ENCODE peak calls at places on chromosome 22, in five cellular contexts. One of them, this sample, is unnamed.

GRCh38 chr22:19848298-19849224 is 6.1 kb downstream of the GNB1L start:
- DNase-seq in BE2C: no peak
- DNase-seq in fibroblast of lung: no peak
- DNase-seq in colonic mucosa: peak; percentile 24
- DNase-seq in lung: peak; percentile 65
- DNase-seq in this sample: no peak

GRCh38 chr22:35074583-35074982 is 8.6 kb downstream of the ISX start:
- DNase-seq in lung: no peak
- DNase-seq in fibroblast of lung: no peak
- DNase-seq in colonic mucosa: no peak
- DNase-seq in BE2C: no peak
- DNase-seq in this sample: no peak

GRCh38 chr22:35842954-35843353 is 125.3 kb downstream of the APOL5 start:
- DNase-seq in lung: peak; percentile 34
- DNase-seq in fibroblast of lung: peak; percentile 54
- DNase-seq in colonic mucosa: peak; percentile 42
- DNase-seq in BE2C: peak; percentile 68
- DNase-seq in this sample: no peak

GRCh38 chr22:20656516-20656901 is 117.4 kb upstream of the SERPIND1 start:
- DNase-seq in BE2C: no peak
- DNase-seq in lung: no peak
- DNase-seq in colonic mucosa: no peak
- DNase-seq in fibroblast of lung: no peak
- DNase-seq in this sample: no peak

GRCh38 chr22:37148031-37148651 is 1.6 kb downstream of the IL2RB start:
- DNase-seq in BE2C: no peak
- DNase-seq in lung: no peak
- DNase-seq in colonic mucosa: no peak
- DNase-seq in fibroblast of lung: no peak
- DNase-seq in this sample: no peak

GRCh38 chr22:17191163-17191562 is 28.1 kb downstream of the ADA2 start:
- DNase-seq in fibroblast of lung: peak; percentile 53
- DNase-seq in lung: no peak
- DNase-seq in colonic mucosa: no peak
- DNase-seq in BE2C: no peak
- DNase-seq in this sample: no peak

GRCh38 chr22:23357028-23357427 is 176.7 kb downstream of the BCR start:
- DNase-seq in fibroblast of lung: no peak
- DNase-seq in BE2C: no peak
- DNase-seq in colonic mucosa: no peak
- DNase-seq in lung: no peak
- DNase-seq in this sample: no peak

GRCh38 chr22:39115976-39116621 is 19.1 kb downstream of the APOBEC3H start:
- DNase-seq in fibroblast of lung: no peak
- DNase-seq in BE2C: no peak
- DNase-seq in colonic mucosa: no peak
- DNase-seq in lung: no peak
- DNase-seq in this sample: no peak

GRCh38 chr22:20435436-20436308 is 2.0 kb downstream of the SCARF2 start:
- DNase-seq in lung: no peak
- DNase-seq in BE2C: no peak
- DNase-seq in fibroblast of lung: no peak
- DNase-seq in colonic mucosa: no peak
- DNase-seq in this sample: no peak

GRCh38 chr22:20154602-20155183 is 3.8 kb upstream of the CCDC188 start:
- DNase-seq in lung: no peak
- DNase-seq in fibroblast of lung: no peak
- DNase-seq in BE2C: peak; percentile 72
- DNase-seq in colonic mucosa: no peak
- DNase-seq in this sample: no peak

GRCh38 chr22:33090836-33091235 is 32.7 kb upstream of the SYN3 start:
- DNase-seq in colonic mucosa: no peak
- DNase-seq in BE2C: no peak
- DNase-seq in lung: no peak
- DNase-seq in fibroblast of lung: no peak
- DNase-seq in this sample: no peak

GRCh38 chr22:47850644-47851151 is 1088.2 kb downstream of the TBC1D22A start:
- DNase-seq in colonic mucosa: no peak
- DNase-seq in lung: peak; percentile 27
- DNase-seq in BE2C: no peak
- DNase-seq in fibroblast of lung: peak; percentile 4
- DNase-seq in this sample: no peak

GRCh38 chr22:39748877-39749276 is 144.7 kb downstream of the ENTHD1 start:
- DNase-seq in fibroblast of lung: peak; percentile 91
- DNase-seq in colonic mucosa: no peak
- DNase-seq in lung: no peak
- DNase-seq in BE2C: no peak
- DNase-seq in this sample: no peak

GRCh38 chr22:26979294-26979693 is 321.9 kb downstream of the MIAT start:
- DNase-seq in lung: no peak
- DNase-seq in fibroblast of lung: no peak
- DNase-seq in colonic mucosa: no peak
- DNase-seq in BE2C: peak; percentile 21
- DNase-seq in this sample: no peak

GRCh38 chr22:38760477-38761201 is 4.8 kb upstream of the SUN2 start:
- DNase-seq in BE2C: peak; percentile 91
- DNase-seq in lung: no peak
- DNase-seq in fibroblast of lung: peak; percentile 32
- DNase-seq in colonic mucosa: no peak
- DNase-seq in this sample: no peak

GRCh38 chr22:47739216-47739615 is 976.8 kb downstream of the TBC1D22A start:
- DNase-seq in BE2C: no peak
- DNase-seq in fibroblast of lung: no peak
- DNase-seq in colonic mucosa: no peak
- DNase-seq in lung: no peak
- DNase-seq in this sample: no peak

GRCh38 chr22:20514658-20515406 is 7.4 kb downstream of the MED15 start:
- DNase-seq in BE2C: no peak
- DNase-seq in fibroblast of lung: peak; percentile 87
- DNase-seq in lung: no peak
- DNase-seq in colonic mucosa: no peak
- DNase-seq in this sample: no peak

GRCh38 chr22:39560127-39560526 is 10.4 kb upstream of the CACNA1I start:
- DNase-seq in lung: no peak
- DNase-seq in colonic mucosa: no peak
- DNase-seq in BE2C: no peak
- DNase-seq in fibroblast of lung: no peak
- DNase-seq in this sample: no peak

GRCh38 chr22:12697441-12697840 is 2830.6 kb upstream of the OR11H1 start:
- DNase-seq in colonic mucosa: no peak
- DNase-seq in lung: no peak
- DNase-seq in fibroblast of lung: no peak
- DNase-seq in BE2C: no peak
- DNase-seq in this sample: no peak

GRCh38 chr22:37639771-37640590 is 512 bp downstream of the SH3BP1 start:
- DNase-seq in lung: no peak
- DNase-seq in colonic mucosa: no peak
- DNase-seq in fibroblast of lung: no peak
- DNase-seq in BE2C: no peak
- DNase-seq in this sample: no peak

GRCh38 chr22:30381250-30381649 is 6.0 kb downstream of the RNF215 start:
- DNase-seq in BE2C: no peak
- DNase-seq in colonic mucosa: no peak
- DNase-seq in fibroblast of lung: no peak
- DNase-seq in lung: no peak
- DNase-seq in this sample: no peak
- H3K36me3 ChIP-seq in BE2C: no peaks in the 10 kb centered on the region
- H3K36me3 ChIP-seq in colonic mucosa: no peaks in the 10 kb centered on the region
- H3K36me3 ChIP-seq in fibroblast of lung: peaks cover 10% of the 10 kb centered on the region
- H3K36me3 ChIP-seq in lung: peaks cover 38% of the 10 kb centered on the region
- H3K36me3 ChIP-seq in this sample: no peaks in the 10 kb centered on the region

DNA sequence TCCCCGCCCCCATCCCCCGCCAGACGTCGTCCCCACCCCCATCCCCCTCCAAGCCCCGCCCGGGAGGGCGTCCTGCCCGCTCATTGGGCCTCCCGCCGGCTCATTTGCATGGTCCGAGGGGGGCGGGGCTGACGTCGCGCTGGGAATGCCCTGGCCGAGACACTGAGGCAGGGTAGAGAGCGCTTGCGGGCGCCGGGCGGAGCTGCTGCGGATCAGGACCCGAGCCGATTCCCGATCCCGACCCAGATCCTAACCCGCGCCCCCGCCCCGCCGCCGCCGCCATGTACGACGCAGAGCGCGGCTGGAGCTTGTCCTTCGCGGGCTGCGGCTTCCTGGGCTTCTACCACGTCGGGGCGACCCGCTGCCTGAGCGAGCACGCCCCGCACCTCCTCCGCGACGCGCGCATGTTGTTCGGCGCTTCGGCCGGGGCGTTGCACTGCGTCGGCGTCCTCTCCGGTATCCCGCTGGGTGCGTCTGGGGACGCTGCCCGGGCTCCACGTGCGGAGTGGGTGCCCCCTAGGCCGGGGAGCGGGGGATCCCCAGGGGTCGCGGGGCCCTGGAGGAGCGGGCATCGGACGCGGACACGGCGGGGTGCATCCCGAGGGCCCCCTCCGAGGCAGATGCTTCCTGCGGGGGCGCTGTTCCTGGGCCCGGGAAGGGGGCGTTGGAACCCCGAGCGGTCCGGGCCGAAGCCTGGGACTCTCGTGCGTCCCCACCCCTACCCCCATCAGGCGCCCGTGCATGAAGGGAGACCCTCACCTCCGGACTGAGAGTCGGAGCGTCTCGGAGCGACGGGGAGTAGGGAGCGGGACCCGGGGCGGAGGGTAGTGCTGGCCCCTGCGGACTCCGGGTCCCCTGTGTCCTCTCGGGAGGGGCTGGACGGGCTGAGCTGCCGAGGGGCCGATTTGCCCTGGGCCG is at the start of gene PNPLA3:
- DNase-seq in lung: peak; percentile 88
- DNase-seq in BE2C: peak; percentile 99
- DNase-seq in colonic mucosa: peak; percentile 93
- DNase-seq in fibroblast of lung: peak; percentile 86
- DNase-seq in this sample: no peak
- TF ChIP-seq CTCF in lung: no peak
- TF ChIP-seq CTCF in BE2C: no peak
- TF ChIP-seq CTCF in colonic mucosa: no peak
- TF ChIP-seq CTCF in fibroblast of lung: no peak
- TF ChIP-seq CTCF in this sample: peak; percentile 29

GRCh38 chr22:50083462-50084081 is 1.7 kb downstream of the MLC1 start:
- DNase-seq in fibroblast of lung: no peak
- DNase-seq in lung: no peak
- DNase-seq in colonic mucosa: no peak
- DNase-seq in BE2C: no peak
- DNase-seq in this sample: no peak

GRCh38 chr22:50081426-50082196 is 3.6 kb downstream of the MLC1 start:
- DNase-seq in colonic mucosa: no peak
- DNase-seq in lung: no peak
- DNase-seq in BE2C: no peak
- DNase-seq in fibroblast of lung: no peak
- DNase-seq in this sample: no peak

GRCh38 chr22:50084085-50084484 is 1.1 kb downstream of the MLC1 start:
- DNase-seq in colonic mucosa: no peak
- DNase-seq in BE2C: no peak
- DNase-seq in fibroblast of lung: no peak
- DNase-seq in lung: no peak
- DNase-seq in this sample: no peak

GRCh38 chr22:50082197-50082715 is 3.0 kb downstream of the MLC1 start:
- DNase-seq in colonic mucosa: no peak
- DNase-seq in BE2C: no peak
- DNase-seq in fibroblast of lung: no peak
- DNase-seq in lung: no peak
- DNase-seq in this sample: no peak

GRCh38 chr22:50082961-50083461 is 2.2 kb downstream of the MLC1 start:
- DNase-seq in lung: no peak
- DNase-seq in BE2C: no peak
- DNase-seq in fibroblast of lung: no peak
- DNase-seq in colonic mucosa: no peak
- DNase-seq in this sample: no peak
- H3K4me3 ChIP-seq in lung: no peak overlapping the region
- H3K4me3 ChIP-seq in BE2C: no peak overlapping the region
- H3K4me3 ChIP-seq in fibroblast of lung: no peak overlapping the region
- H3K4me3 ChIP-seq in colonic mucosa: no peak overlapping the region
- H3K4me3 ChIP-seq in this sample: no peak overlapping the region

GRCh38 chr22:41341012-41341411 is 39.7 kb downstream of the ZC3H7B start:
- DNase-seq in BE2C: no peak
- DNase-seq in colonic mucosa: no peak
- DNase-seq in lung: no peak
- DNase-seq in fibroblast of lung: no peak
- DNase-seq in this sample: no peak
- H3K36me3 ChIP-seq in BE2C: peaks cover 48% of the 10 kb centered on the region
- H3K36me3 ChIP-seq in colonic mucosa: no peaks in the 10 kb centered on the region
- H3K36me3 ChIP-seq in lung: peaks cover 56% of the 10 kb centered on the region
- H3K36me3 ChIP-seq in fibroblast of lung: peaks cover 37% of the 10 kb centered on the region
- H3K36me3 ChIP-seq in this sample: peaks cover 5% of the 10 kb centered on the region